ENCODE peak calls at places on chromosome 10, in four cellular contexts. T is H1; H is brain microvascular endothelial cell; B is CD8-positive, alpha-beta T cell. G is an unnamed sample.

GRCh38 chr10:122460891-122461293 is 461 bp upstream of the HTRA1 start:
- DNase-seq in T (no peak), H (no peak), B (no peak), G (no peak)

GRCh38 chr10:123568751-123569150 is 97.4 kb upstream of the GPR26 start:
- DNase-seq in T (no peak), H (no peak), B (no peak), G (no peak)

GRCh38 chr10:97514344-97514743 is 15.6 kb downstream of the UBTD1 start:
- DNase-seq in T (no peak), H (no peak), B (no peak), G (no peak)

GRCh38 chr10:51180141-51180540 is 105.9 kb downstream of the PRKG1 start:
- DNase-seq in T (no peak), H (no peak), B (no peak), G (no peak)

GRCh38 chr10:28716748-28717147 is 39.4 kb downstream of the BAMBI start:
- DNase-seq in T (no peak), H (no peak), B (no peak), G (no peak)

GRCh38 chr10:84429926-84430520 is 101.6 kb downstream of the CCSER2 start:
- DNase-seq in T (peak; percentile 60), H (peak; percentile 45), B (peak; percentile 69), G (peak; percentile 48)

GRCh38 chr10:60351191-60351853 is 38.4 kb downstream of the ANK3 start:
- DNase-seq in T (no peak), H (no peak), B (no peak), G (no peak)

GRCh38 chr10:122331615-122332446 is 42.7 kb upstream of the PLEKHA1 start:
- DNase-seq in T (no peak), H (no peak), B (no peak), G (no peak)

GRCh38 chr10:1213252-1213651 is 157.1 kb downstream of the WDR37 start:
- DNase-seq in T (no peak), H (no peak), B (no peak), G (no peak)

GRCh38 chr10:89369142-89370105 is 8.4 kb upstream of the IFIT1B start:
- DNase-seq in T (no peak), H (peak; percentile 48), B (peak; percentile 9), G (no peak)

GRCh38 chr10:5014936-5015335 is 11.3 kb upstream of the AKR1C2 start:
- DNase-seq in T (no peak), H (no peak), B (no peak), G (no peak)

GRCh38 chr10:61136151-61136550 is 192.2 kb upstream of the RHOBTB1 start:
- DNase-seq in T (no peak), H (peak; percentile 40), B (no peak), G (no peak)

GRCh38 chr10:25522946-25523608 is 348.3 kb downstream of the GPR158 start:
- DNase-seq in T (peak; percentile 44), H (no peak), B (no peak), G (no peak)

GRCh38 chr10:28307267-28307666 is 4.4 kb upstream of the MPP7 start:
- DNase-seq in T (no peak), H (no peak), B (no peak), G (no peak)

GRCh38 chr10:5524721-5525531 is at the start of gene CALML3:
- DNase-seq in T (no peak), H (no peak), B (no peak), G (peak; percentile 16)

GRCh38 chr10:105952153-105952552 is 1212.4 kb downstream of the SORCS1 start:
- DNase-seq in T (peak; percentile 27), H (peak; percentile 7), B (no peak), G (no peak)

GRCh38 chr10:72736176-72736795 is 44.3 kb downstream of the MCU start:
- DNase-seq in T (no peak), H (peak; percentile 51), B (no peak), G (no peak)

DNA sequence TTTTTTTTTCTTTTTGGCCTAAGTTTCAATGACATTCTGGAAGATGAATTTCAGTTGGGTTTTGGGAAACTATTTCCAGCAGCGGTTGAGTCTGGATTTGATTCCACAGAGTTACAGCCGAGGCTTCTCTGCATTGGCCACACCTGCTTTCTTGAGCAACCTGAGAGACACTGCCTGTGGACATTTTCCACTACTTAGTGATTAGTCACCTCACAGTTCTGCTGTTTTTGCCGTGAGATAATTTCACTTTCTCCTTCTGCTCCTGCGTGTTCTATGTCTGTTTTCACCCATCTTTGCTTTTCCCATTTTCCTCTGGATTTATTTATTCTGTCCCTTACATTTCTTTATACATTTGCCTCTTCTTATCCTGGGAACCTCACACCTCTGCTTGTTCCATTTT is 243.0 kb downstream of the BICC1 start:
- DNase-seq in T (no peak), H (peak; percentile 48), B (no peak), G (no peak)
- H3K4me3 ChIP-seq in T (no peak overlapping the region), H (peak overlapping the region; percentile 35), B (no peak overlapping the region), G (peak overlapping the region; percentile 40)

GRCh38 chr10:11434323-11434722 is 177.1 kb downstream of the USP6NL start:
- DNase-seq in T (no peak), H (no peak), B (no peak), G (no peak)
- TF ChIP-seq CTCF in T (peak; percentile 80), H (peak; percentile 50), B (no peak), G (no peak)

DNA sequence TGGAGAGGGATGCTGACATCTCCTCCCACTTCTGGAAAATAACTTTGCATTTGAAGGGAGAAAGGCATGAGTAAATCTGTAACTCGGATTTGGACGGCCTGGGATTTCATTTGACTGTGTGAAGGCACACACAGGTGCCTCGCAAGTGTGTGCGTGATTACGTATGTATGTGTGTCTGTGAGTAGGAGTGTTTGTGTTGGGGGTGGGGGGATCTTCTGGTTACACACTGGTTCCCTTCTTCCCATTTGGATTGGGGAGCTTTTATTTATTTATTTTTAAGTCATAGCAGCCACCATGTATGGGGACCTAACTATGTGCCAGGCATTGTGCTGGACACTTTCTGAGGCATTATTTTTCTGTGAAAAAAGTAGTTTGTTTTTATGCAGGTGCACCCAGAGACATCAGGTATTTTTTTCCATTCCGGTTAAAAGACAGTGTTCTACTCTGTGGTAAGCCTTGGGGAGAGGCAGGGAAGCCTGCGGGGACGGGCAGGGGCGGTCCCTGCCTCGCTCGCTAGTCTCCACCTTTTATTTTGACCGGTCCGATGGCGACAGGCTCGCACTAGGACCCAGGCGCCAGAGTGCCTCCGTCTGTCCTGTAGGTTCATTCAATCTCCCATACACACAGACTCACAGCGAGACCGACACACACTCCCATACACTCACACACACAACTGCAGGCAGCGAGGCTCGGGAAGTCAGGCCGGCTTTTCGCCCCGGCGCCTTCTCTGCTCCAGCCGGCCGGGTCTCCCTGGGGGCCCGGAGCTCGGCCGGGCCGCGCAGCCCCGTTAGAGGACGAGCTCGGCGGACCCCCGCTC is at the start of gene MXI1:
- DNase-seq in T (no peak), H (peak; percentile 90), B (peak; percentile 36), G (peak; percentile 81)
- H3K4me3 ChIP-seq in T (peak within 1 kb of the TSS; percentile 79), H (peak within 1 kb of the TSS; percentile 72), B (peak within 1 kb of the TSS; percentile 65), G (peak within 1 kb of the TSS; percentile 87)

DNA sequence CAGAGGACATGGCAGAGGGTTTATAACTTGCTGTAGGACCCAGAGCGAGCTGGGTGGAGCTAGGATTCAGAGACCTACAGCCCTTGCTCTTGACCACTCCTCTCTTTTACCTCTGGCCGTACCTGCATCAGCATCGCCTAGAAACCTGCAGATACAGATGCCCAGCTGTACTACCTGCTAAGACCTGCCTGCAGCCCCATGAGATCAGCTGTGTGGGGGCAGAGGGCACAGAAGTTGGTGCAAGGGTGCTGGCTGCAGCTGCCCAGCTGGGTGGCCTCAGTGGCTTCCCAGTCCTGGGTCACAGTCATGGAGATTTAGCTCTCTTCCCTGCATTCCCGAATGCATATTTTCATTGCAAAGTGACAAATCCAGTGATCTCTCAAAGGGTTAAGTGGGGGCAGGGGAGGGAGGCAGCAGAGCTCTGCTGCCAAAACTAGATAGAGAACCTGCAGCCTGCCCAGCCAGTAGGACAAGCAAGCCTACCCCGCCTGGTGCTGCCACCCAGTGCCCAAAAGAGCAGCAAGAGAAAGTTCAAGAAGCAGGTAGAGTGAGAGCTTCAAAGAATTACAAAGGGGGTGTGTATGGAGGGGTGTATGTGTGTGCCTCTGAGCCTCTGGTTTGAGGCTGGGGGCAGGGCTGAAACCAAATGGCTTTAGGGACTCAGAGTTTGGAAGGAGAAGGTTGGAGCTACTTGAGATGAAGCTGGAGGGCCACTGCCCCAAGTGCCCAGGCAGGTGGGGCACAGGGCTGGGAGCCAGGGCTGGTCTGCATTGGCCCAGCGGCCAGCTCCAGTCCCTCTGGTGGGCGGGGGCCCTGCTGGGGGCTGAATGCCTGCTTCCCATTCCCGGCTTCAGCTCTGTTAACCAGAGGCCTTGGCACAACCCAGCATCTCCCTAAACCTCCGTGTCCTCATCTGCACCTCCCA is 6.8 kb downstream of the FAM241B start:
- DNase-seq in T (no peak), H (no peak), B (peak; percentile 25), G (peak; percentile 45)
- TF ChIP-seq CTCF in T (peak; percentile 67), H (peak; percentile 45), B (no peak), G (no peak)

GRCh38 chr10:93333278-93333978 is 148.7 kb downstream of the MYOF start:
- DNase-seq in T (peak; percentile 51), H (no peak), B (no peak), G (no peak)
- H3K4me3 ChIP-seq in T (no peak overlapping the region), H (no peak overlapping the region), B (no peak overlapping the region), G (no peak overlapping the region)

GRCh38 chr10:34979938-34980337 is 110.2 kb downstream of the CUL2 start:
- DNase-seq in T (no peak), H (no peak), B (no peak), G (no peak)

GRCh38 chr10:34981834-34982233 is 108.3 kb downstream of the CUL2 start:
- DNase-seq in T (no peak), H (no peak), B (no peak), G (no peak)

GRCh38 chr10:34985146-34985545 is 105.0 kb downstream of the CUL2 start:
- DNase-seq in T (no peak), H (no peak), B (no peak), G (no peak)

GRCh38 chr10:34988397-34989067 is 101.6 kb downstream of the CUL2 start:
- DNase-seq in T (no peak), H (no peak), B (no peak), G (no peak)

GRCh38 chr10:34985823-34986222 is 104.3 kb downstream of the CUL2 start:
- DNase-seq in T (no peak), H (no peak), B (no peak), G (no peak)
- TF ChIP-seq CTCF in T (peak; percentile 69), H (peak; percentile 46), B (no peak), G (no peak)

GRCh38 chr10:114631678-114632417 is 26.2 kb downstream of the ABLIM1 start:
- DNase-seq in T (no peak), H (no peak), B (peak; percentile 37), G (no peak)

GRCh38 chr10:114631090-114631677 is 26.9 kb downstream of the ABLIM1 start:
- DNase-seq in T (no peak), H (no peak), B (no peak), G (no peak)

GRCh38 chr10:114634607-114634974 is 23.5 kb downstream of the ABLIM1 start:
- DNase-seq in T (peak; percentile 17), H (peak; percentile 96), B (no peak), G (peak; percentile 90)

GRCh38 chr10:114635101-114635500 is 23.0 kb downstream of the ABLIM1 start:
- DNase-seq in T (no peak), H (peak; percentile 33), B (no peak), G (no peak)

GRCh38 chr10:114632869-114633715 is 25.0 kb downstream of the ABLIM1 start:
- DNase-seq in T (no peak), H (peak; percentile 89), B (no peak), G (peak; percentile 80)
- H3K4me3 ChIP-seq in T (no peak overlapping the region), H (no peak overlapping the region), B (no peak overlapping the region), G (peak overlapping the region; percentile 56)